ENCODE peak calls at places on chromosomes 5 and 9, in five cellular contexts. One of them, this sample, is unnamed.

GRCh38 chr5:107389130-107389553 is 281.6 kb downstream of the EFNA5 start:
- DNase-seq in A549: peak; percentile 86
- DNase-seq in right lobe of liver: no peak
- DNase-seq in IMR-90: peak; percentile 54
- DNase-seq in HCT116: no peak
- DNase-seq in this sample: no peak

GRCh38 chr5:62077387-62077786 is 228.6 kb upstream of the KIF2A start:
- DNase-seq in IMR-90: no peak
- DNase-seq in A549: no peak
- DNase-seq in HCT116: no peak
- DNase-seq in right lobe of liver: no peak
- DNase-seq in this sample: no peak

GRCh38 chr5:38641003-38641402 is 84.6 kb upstream of the LIFR start:
- DNase-seq in HCT116: no peak
- DNase-seq in IMR-90: no peak
- DNase-seq in A549: no peak
- DNase-seq in right lobe of liver: no peak
- DNase-seq in this sample: no peak

GRCh38 chr9:100884518-100884917 is 144.0 kb upstream of the PLPPR1 start:
- DNase-seq in A549: no peak
- DNase-seq in right lobe of liver: no peak
- DNase-seq in IMR-90: no peak
- DNase-seq in HCT116: no peak
- DNase-seq in this sample: no peak

GRCh38 chr5:43469671-43470396 is 13.8 kb downstream of the TMEM267 start:
- DNase-seq in A549: no peak
- DNase-seq in right lobe of liver: no peak
- DNase-seq in IMR-90: no peak
- DNase-seq in HCT116: no peak
- DNase-seq in this sample: no peak

GRCh38 chr5:53917095-53917494 is 356.7 kb downstream of the NDUFS4 start:
- DNase-seq in HCT116: no peak
- DNase-seq in A549: peak; percentile 18
- DNase-seq in right lobe of liver: no peak
- DNase-seq in IMR-90: peak; percentile 63
- DNase-seq in this sample: peak; percentile 47

GRCh38 chr9:88697764-88698436 is 162.9 kb downstream of the NXNL2 start:
- DNase-seq in A549: no peak
- DNase-seq in HCT116: no peak
- DNase-seq in right lobe of liver: no peak
- DNase-seq in IMR-90: peak; percentile 39
- DNase-seq in this sample: no peak

GRCh38 chr9:133762488-133763271 is 24.5 kb upstream of the SARDH start:
- DNase-seq in right lobe of liver: peak; percentile 43
- DNase-seq in HCT116: no peak
- DNase-seq in A549: no peak
- DNase-seq in IMR-90: no peak
- DNase-seq in this sample: no peak

GRCh38 chr5:122493776-122494518 is 181.9 kb downstream of the SNCAIP start:
- DNase-seq in HCT116: no peak
- DNase-seq in IMR-90: no peak
- DNase-seq in right lobe of liver: no peak
- DNase-seq in A549: no peak
- DNase-seq in this sample: no peak

GRCh38 chr5:150573867-150574817 is 66.2 kb downstream of the NDST1 start:
- DNase-seq in IMR-90: no peak
- DNase-seq in A549: no peak
- DNase-seq in right lobe of liver: no peak
- DNase-seq in HCT116: no peak
- DNase-seq in this sample: no peak

GRCh38 chr5:136311999-136312398 is 53.3 kb downstream of the TRPC7 start:
- DNase-seq in IMR-90: no peak
- DNase-seq in right lobe of liver: no peak
- DNase-seq in A549: peak; percentile 7
- DNase-seq in HCT116: no peak
- DNase-seq in this sample: no peak

GRCh38 chr5:104179057-104179456 is 616.5 kb upstream of the NUDT12 start:
- DNase-seq in right lobe of liver: no peak
- DNase-seq in IMR-90: peak; percentile 63
- DNase-seq in HCT116: peak; percentile 68
- DNase-seq in A549: peak; percentile 72
- DNase-seq in this sample: peak; percentile 41

GRCh38 chr5:92939428-92939827 is 641.6 kb downstream of the NR2F1-AS1 start:
- DNase-seq in A549: peak; percentile 12
- DNase-seq in HCT116: no peak
- DNase-seq in IMR-90: no peak
- DNase-seq in right lobe of liver: no peak
- DNase-seq in this sample: no peak

GRCh38 chr9:136222166-136222895 is 17.4 kb upstream of the LHX3 start:
- DNase-seq in right lobe of liver: no peak
- DNase-seq in A549: no peak
- DNase-seq in HCT116: no peak
- DNase-seq in IMR-90: no peak
- DNase-seq in this sample: no peak

GRCh38 chr9:38489057-38489456 is 64.8 kb upstream of the IGFBPL1 start:
- DNase-seq in HCT116: no peak
- DNase-seq in IMR-90: no peak
- DNase-seq in A549: no peak
- DNase-seq in right lobe of liver: no peak
- DNase-seq in this sample: no peak

GRCh38 chr5:67416133-67416937 is 219.7 kb upstream of the CD180 start:
- DNase-seq in right lobe of liver: no peak
- DNase-seq in IMR-90: no peak
- DNase-seq in HCT116: no peak
- DNase-seq in A549: no peak
- DNase-seq in this sample: no peak

DNA sequence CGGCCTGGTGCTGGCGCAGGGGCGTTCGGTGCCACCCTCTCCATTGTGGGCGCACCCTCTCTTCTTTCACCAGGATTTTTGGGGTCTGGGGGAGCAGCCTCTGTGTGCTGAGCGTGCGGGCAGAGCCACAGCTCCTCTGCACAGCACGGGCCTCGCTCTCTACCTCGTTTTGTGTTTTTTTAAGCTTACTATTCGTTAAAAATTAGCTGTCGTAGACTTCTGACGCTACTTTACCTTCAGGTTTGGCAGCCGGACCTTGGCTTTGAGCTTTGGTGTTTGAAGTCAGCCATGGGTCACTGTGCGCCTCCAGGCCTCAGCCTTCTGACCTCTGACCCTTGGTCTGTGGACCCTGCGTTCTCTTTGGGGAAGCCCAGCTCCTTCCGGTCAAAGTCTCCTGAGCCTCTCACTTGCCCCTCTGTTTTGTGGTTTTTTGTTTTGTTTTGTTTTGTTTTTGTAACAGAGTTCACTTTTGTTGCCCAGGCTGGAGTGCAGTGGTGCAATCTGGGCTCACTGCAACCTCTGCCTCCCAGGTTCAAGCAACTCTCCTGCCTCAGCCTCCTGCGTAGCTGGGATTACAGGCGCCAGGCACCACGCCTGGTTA is 88.2 kb upstream of the CACNA1B start:
- DNase-seq in HCT116: no peak
- DNase-seq in A549: no peak
- DNase-seq in IMR-90: no peak
- DNase-seq in right lobe of liver: peak; percentile 82
- DNase-seq in this sample: no peak
- TF ChIP-seq POLR2A in HCT116: no peak
- TF ChIP-seq POLR2A in A549: no peak
- TF ChIP-seq POLR2A in IMR-90: no peak
- TF ChIP-seq POLR2A in right lobe of liver: no peak
- TF ChIP-seq POLR2A in this sample: no peak

GRCh38 chr5:6379246-6379645 is 899 bp upstream of the MED10 start:
- DNase-seq in HCT116: no peak
- DNase-seq in IMR-90: no peak
- DNase-seq in right lobe of liver: no peak
- DNase-seq in A549: no peak
- DNase-seq in this sample: no peak

GRCh38 chr5:6383376-6383775 is 5.0 kb upstream of the MED10 start:
- DNase-seq in IMR-90: no peak
- DNase-seq in HCT116: no peak
- DNase-seq in right lobe of liver: no peak
- DNase-seq in A549: no peak
- DNase-seq in this sample: no peak

GRCh38 chr5:6377121-6377520 is 1.2 kb downstream of the MED10 start:
- DNase-seq in A549: no peak
- DNase-seq in right lobe of liver: no peak
- DNase-seq in IMR-90: peak; percentile 5
- DNase-seq in HCT116: no peak
- DNase-seq in this sample: peak; percentile 29

GRCh38 chr5:6377582-6378127 is 692 bp downstream of the MED10 start:
- DNase-seq in right lobe of liver: no peak
- DNase-seq in HCT116: no peak
- DNase-seq in IMR-90: no peak
- DNase-seq in A549: peak; percentile 36
- DNase-seq in this sample: no peak

DNA sequence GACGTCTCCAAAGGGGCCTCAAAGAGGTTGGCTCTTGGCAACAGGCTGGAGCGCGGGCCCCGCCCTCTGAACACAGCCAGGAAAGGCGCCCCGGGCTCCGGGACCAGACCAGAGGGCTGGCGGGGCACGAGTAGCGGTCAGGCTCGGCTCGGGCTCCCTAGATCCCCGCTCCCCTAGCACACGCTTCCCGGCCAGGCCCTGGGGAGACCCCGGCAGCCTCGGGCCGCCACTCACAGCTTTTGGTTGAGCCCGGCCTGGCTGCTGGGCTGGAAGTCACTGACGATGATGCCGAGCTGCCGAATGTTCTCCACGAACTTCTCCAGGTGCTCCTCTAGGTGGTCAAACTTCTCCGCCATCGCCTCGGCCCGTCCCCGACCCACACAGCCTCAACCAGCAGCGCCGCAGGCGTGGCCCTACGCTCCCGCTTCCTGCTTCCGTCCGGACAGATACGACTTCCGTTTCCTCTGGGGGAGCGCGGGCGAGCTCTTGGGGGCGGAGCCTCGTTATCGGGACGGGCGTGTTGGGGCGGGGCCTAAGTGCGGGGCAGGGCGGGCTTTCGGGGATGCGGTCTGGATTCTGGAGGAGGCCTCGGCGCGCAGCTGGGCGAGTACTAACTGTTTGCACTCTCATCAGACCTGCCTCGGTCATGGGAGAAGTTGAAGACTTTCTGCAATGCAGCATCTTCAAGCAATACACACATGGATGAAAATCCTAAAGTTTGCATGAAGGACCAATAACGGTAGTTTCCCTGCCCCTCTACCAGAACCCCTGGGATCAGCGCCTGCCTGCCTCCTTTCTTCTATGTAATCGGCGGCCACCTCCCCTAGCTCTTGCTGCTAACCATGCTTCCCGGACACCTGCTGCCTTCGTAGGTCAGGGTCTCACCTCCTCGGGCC is at the start of gene MED10:
- DNase-seq in HCT116: peak; percentile 82
- DNase-seq in A549: peak; percentile 94
- DNase-seq in IMR-90: peak; percentile 91
- DNase-seq in right lobe of liver: peak; percentile 97
- DNase-seq in this sample: peak; percentile 97
- TF ChIP-seq POLR2A in HCT116: peak; percentile 38
- TF ChIP-seq POLR2A in A549: peak; percentile 81
- TF ChIP-seq POLR2A in IMR-90: peak; percentile 85
- TF ChIP-seq POLR2A in right lobe of liver: peak; percentile 76
- TF ChIP-seq POLR2A in this sample: peak; percentile 92

DNA sequence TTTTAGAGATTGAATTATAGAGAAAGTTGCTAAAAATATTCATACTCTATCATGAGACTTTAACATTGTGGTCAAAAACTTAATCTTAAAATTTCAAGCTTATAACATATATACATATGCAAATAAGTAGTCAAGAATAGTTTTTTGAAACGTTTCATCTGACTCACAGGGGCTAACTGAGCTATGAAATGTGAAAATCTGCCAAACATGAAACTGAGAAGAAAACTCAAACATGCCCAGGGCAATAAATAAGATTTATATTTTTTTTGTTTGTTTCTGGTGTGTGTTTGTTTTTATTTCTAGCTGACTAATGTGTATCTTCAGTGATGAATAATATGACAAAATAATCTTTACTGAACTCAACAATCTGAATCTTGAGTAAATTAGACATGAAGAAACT is 99.8 kb downstream of the FAM174A start:
- DNase-seq in IMR-90: peak; percentile 2
- DNase-seq in right lobe of liver: no peak
- DNase-seq in HCT116: no peak
- DNase-seq in A549: no peak
- DNase-seq in this sample: no peak
- TF ChIP-seq POLR2A in IMR-90: no peak
- TF ChIP-seq POLR2A in right lobe of liver: no peak
- TF ChIP-seq POLR2A in HCT116: no peak
- TF ChIP-seq POLR2A in A549: no peak
- TF ChIP-seq POLR2A in this sample: no peak

GRCh38 chr5:35816881-35817521 is 39.7 kb upstream of the IL7R start:
- DNase-seq in HCT116: no peak
- DNase-seq in right lobe of liver: no peak
- DNase-seq in A549: no peak
- DNase-seq in IMR-90: no peak
- DNase-seq in this sample: no peak
- TF ChIP-seq POLR2A in HCT116: no peak
- TF ChIP-seq POLR2A in right lobe of liver: no peak
- TF ChIP-seq POLR2A in A549: no peak
- TF ChIP-seq POLR2A in IMR-90: no peak
- TF ChIP-seq POLR2A in this sample: no peak

This sample was measured in erythroblast.